ENCODE peak calls at places on chromosome 6, in eight cellular contexts. Q, Y, E, M, B, J, G and W are unnamed samples.

GRCh38 chr6:106181664-106182418 is 95.7 kb downstream of the PRDM1 start:
- DNase-seq in Q (no peak), Y (no peak), E (peak), M (peak), B (no peak), J (peak), G (no peak), W (no peak)

GRCh38 chr6:33313709-33314514 is at the start of gene TAPBP:
- DNase-seq in Q (no peak), Y (peak), E (peak), M (no peak), B (no peak), J (peak), G (peak), W (no peak)

GRCh38 chr6:131728296-131728939 is 17.6 kb upstream of the CTAGE9 start:
- DNase-seq in Q (no peak), Y (no peak), E (peak), M (peak), B (no peak), J (no peak), G (no peak), W (no peak)

GRCh38 chr6:91088515-91088914 is 501.6 kb upstream of the MAP3K7 start:
- DNase-seq in Q (no peak), Y (no peak), E (no peak), M (no peak), B (no peak), J (no peak), G (no peak), W (no peak)

GRCh38 chr6:31659649-31660223 is 842 bp downstream of the C6orf47 start:
- DNase-seq in Q (no peak), Y (no peak), E (no peak), M (no peak), B (no peak), J (peak), G (peak), W (no peak)

GRCh38 chr6:161410736-161411135 is 136.9 kb upstream of the AGPAT4 start:
- DNase-seq in Q (no peak), Y (no peak), E (no peak), M (no peak), B (no peak), J (no peak), G (no peak), W (no peak)

GRCh38 chr6:64081459-64081858 is 445.9 kb downstream of the PHF3 start:
- DNase-seq in Q (no peak), Y (no peak), E (no peak), M (no peak), B (no peak), J (peak), G (no peak), W (no peak)

GRCh38 chr6:113591896-113592827 is 265.0 kb upstream of the MARCKS start:
- DNase-seq in Q (no peak), Y (peak), E (peak), M (no peak), B (no peak), J (peak), G (peak), W (peak)

GRCh38 chr6:151111670-151112069 is 128.1 kb upstream of the AKAP12 start:
- DNase-seq in Q (no peak), Y (no peak), E (no peak), M (no peak), B (no peak), J (no peak), G (no peak), W (no peak)

GRCh38 chr6:33317418-33317667 is 201 bp downstream of the ZBTB22 start:
- DNase-seq in Q (peak), Y (no peak), E (no peak), M (no peak), B (no peak), J (no peak), G (no peak), W (no peak)

GRCh38 chr6:109816452-109817374 is 125.6 kb downstream of the FIG4 start:
- DNase-seq in Q (peak), Y (no peak), E (no peak), M (no peak), B (no peak), J (no peak), G (no peak), W (peak)

GRCh38 chr6:75843401-75843800 is 94.4 kb downstream of the MYO6 start:
- DNase-seq in Q (no peak), Y (no peak), E (no peak), M (no peak), B (no peak), J (no peak), G (no peak), W (no peak)

GRCh38 chr6:43488667-43489276 is 11.4 kb downstream of the TJAP1 start:
- DNase-seq in Q (no peak), Y (no peak), E (peak), M (no peak), B (no peak), J (no peak), G (no peak), W (no peak)
- TF ChIP-seq CTCF in Q (no peak), Y (no peak), E (no peak), M (no peak), B (no peak), J (no peak), G (no peak), W (no peak)

GRCh38 chr6:107985701-107986100 is 27.7 kb upstream of the SEC63 start:
- DNase-seq in Q (no peak), Y (no peak), E (no peak), M (no peak), B (no peak), J (no peak), G (no peak), W (no peak)

GRCh38 chr6:107989166-107990094 is 31.4 kb upstream of the SEC63 start:
- DNase-seq in Q (no peak), Y (no peak), E (no peak), M (no peak), B (no peak), J (no peak), G (no peak), W (no peak)

GRCh38 chr6:107987805-107988204 is 29.8 kb upstream of the SEC63 start:
- DNase-seq in Q (no peak), Y (no peak), E (no peak), M (no peak), B (no peak), J (no peak), G (no peak), W (no peak)

GRCh38 chr6:107991061-107991460 is 33.1 kb upstream of the SEC63 start:
- DNase-seq in Q (no peak), Y (no peak), E (no peak), M (no peak), B (no peak), J (no peak), G (no peak), W (no peak)

DNA sequence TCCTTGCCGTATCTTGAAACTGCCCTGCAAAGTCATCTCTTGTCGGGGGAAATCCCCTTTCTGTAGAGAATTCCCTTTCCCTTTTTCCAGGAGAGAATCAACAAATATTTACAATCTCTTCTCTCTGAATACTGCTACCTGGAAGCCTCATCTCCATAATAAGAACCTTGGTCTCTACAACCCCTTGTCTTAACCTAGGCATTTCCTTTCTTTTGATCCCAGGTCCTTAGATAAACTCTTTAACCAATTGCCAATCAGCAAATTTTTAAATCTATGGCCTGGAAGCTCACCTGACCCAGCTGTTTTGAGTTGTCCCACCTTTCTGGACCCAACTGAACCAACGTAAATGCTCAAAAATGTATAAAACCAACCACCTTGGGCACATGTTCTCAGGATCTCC is 30.6 kb upstream of the SEC63 start:
- DNase-seq in Q (no peak), Y (no peak), E (no peak), M (no peak), B (no peak), J (no peak), G (no peak), W (no peak)
- H3K4me3 ChIP-seq in Q (no peak), Y (no peak), E (no peak), M (no peak), B (no peak), J (no peak), G (no peak), W (no peak)

GRCh38 chr6:142048593-142048980 is 84.1 kb upstream of the GJE1 start:
- DNase-seq in Q (no peak), Y (no peak), E (no peak), M (no peak), B (no peak), J (no peak), G (no peak), W (no peak)

GRCh38 chr6:142051404-142051803 is 81.3 kb upstream of the GJE1 start:
- DNase-seq in Q (no peak), Y (no peak), E (no peak), M (no peak), B (no peak), J (no peak), G (no peak), W (no peak)

GRCh38 chr6:142047934-142048592 is 84.7 kb upstream of the GJE1 start:
- DNase-seq in Q (no peak), Y (no peak), E (no peak), M (no peak), B (no peak), J (no peak), G (no peak), W (no peak)

GRCh38 chr6:142045380-142046270 is 87.1 kb upstream of the GJE1 start:
- DNase-seq in Q (no peak), Y (no peak), E (peak), M (no peak), B (no peak), J (peak), G (no peak), W (no peak)
- TF ChIP-seq CTCF in Q (no peak), Y (no peak), E (peak), M (peak), B (peak), J (peak), G (peak), W (peak)

GRCh38 chr6:25056130-25056529 is 120.4 kb upstream of the RIPOR2 start:
- DNase-seq in Q (no peak), Y (no peak), E (no peak), M (no peak), B (no peak), J (no peak), G (no peak), W (no peak)
- H3K4me3 ChIP-seq in Q (no peak), Y (no peak), E (no peak), M (no peak), B (no peak), J (no peak), G (no peak), W (no peak)

DNA sequence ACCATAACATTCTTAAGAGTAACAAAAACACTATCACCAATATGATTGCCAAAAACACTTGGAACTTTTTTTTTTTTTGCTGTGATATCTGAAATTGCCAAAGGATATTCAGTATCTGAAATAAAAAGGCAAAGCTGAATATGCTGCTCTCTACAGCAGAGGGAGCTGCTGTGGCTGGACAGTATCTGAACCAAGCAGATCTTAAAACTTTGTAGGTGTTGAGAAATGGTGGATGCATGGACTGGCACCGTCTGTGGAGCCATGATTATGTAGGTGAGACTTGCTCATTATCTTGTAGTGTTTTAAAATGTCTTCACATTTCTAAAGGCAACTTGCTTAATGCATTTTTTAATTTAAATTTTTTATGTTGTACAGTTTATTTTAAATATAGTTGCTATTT is 9.2 kb downstream of the PDCD2 start:
- DNase-seq in Q (no peak), Y (no peak), E (no peak), M (no peak), B (no peak), J (peak), G (no peak), W (no peak)
- TF ChIP-seq CTCF in Q (no peak), Y (no peak), E (peak), M (peak), B (peak), J (peak), G (peak), W (peak)

DNA sequence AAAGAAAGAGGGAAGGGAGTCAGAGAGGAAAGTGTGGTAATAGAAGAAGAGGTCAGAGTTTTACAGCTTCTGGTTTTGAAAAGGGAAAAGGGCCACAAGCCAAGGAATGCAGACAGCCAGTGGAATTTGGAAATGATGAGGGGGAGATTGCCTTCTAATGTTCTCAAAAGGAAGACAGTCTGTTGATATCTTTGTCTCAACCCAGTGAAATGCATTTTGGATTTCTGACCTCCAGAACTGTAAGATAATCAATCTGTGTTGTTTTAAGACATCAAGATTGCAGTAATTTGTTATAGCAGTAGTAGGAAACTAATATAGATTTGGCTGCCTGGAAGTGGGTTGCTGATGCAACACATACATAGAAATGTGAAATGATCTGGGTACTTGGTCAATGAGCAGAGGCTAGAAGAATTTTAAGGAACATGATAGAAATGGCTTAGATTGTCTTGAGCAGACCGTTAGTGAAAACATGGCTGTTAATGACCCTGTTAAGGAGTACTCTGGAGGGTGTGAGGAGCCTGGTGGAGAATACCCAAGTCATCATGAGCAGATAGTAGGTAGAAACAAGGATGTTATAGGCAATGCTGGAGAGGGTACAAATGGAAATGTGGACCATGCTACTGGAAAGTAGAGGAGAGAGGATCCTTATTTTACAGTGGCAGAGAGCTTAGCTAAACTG is 255.8 kb upstream of the RAB32 start:
- DNase-seq in Q (no peak), Y (no peak), E (peak), M (peak), B (no peak), J (peak), G (no peak), W (no peak)
- H3K4me3 ChIP-seq in Q (no peak), Y (no peak), E (no peak), M (no peak), B (no peak), J (no peak), G (no peak), W (no peak)

GRCh38 chr6:44278774-44279697 is 8.8 kb downstream of the TMEM151B start:
- DNase-seq in Q (no peak), Y (no peak), E (no peak), M (no peak), B (no peak), J (no peak), G (no peak), W (no peak)
- TF ChIP-seq CTCF in Q (no peak), Y (no peak), E (no peak), M (no peak), B (no peak), J (no peak), G (no peak), W (no peak)